ENCODE peak calls at places on chromosomes 3 and 15, in eight cellular contexts. M is right cardiac atrium; R is CD4-positive, CD25-positive, alpha-beta regulatory T cell; E is brain microvascular endothelial cell; I is IMR-90; T is AG04450; W is tibial nerve; D is right lobe of liver. X is an unnamed sample. For H3K27me3, the result is how much of the 10 kb centered on the place peaks cover.

GRCh38 chr15:96350321-96350720 is 19.8 kb downstream of the NR2F2 start:
- DNase-seq in M (no peak), R (no peak), E (no peak), I (no peak), T (no peak), W (no peak), D (no peak), X (no peak)

GRCh38 chr3:72492240-72492639 is 356.0 kb downstream of the SHQ1 start:
- DNase-seq in M (peak), R (no peak), E (peak), I (peak), T (peak), W (peak), D (no peak), X (no peak)

GRCh38 chr3:160784853-160785252 is 28.8 kb downstream of the PPM1L start:
- DNase-seq in M (no peak), R (no peak), E (no peak), I (no peak), T (no peak), W (no peak), D (no peak), X (no peak)

GRCh38 chr15:99440551-99441426 is 125.0 kb upstream of the MEF2A start:
- DNase-seq in M (peak), R (no peak), E (no peak), I (no peak), T (no peak), W (peak), D (no peak), X (no peak)

GRCh38 chr3:148604270-148605085 is 93.2 kb upstream of the AGTR1 start:
- DNase-seq in M (peak), R (no peak), E (peak), I (peak), T (no peak), W (no peak), D (no peak), X (no peak)

GRCh38 chr15:29126821-29127461 is 142.7 kb downstream of the NSMCE3 start:
- DNase-seq in M (no peak), R (no peak), E (no peak), I (no peak), T (no peak), W (no peak), D (peak), X (no peak)

GRCh38 chr15:69499521-69500201 is 47.0 kb downstream of the RPLP1 start:
- DNase-seq in M (peak), R (no peak), E (no peak), I (no peak), T (no peak), W (no peak), D (no peak), X (no peak)

GRCh38 chr3:5226783-5227182 is 39.3 kb downstream of the EDEM1 start:
- DNase-seq in M (no peak), R (no peak), E (no peak), I (peak), T (no peak), W (no peak), D (no peak), X (no peak)

GRCh38 chr3:159007331-159007730 is 205.5 kb downstream of the MFSD1 start:
- DNase-seq in M (no peak), R (no peak), E (no peak), I (no peak), T (no peak), W (no peak), D (no peak), X (no peak)

GRCh38 chr3:159001711-159002110 is 199.9 kb downstream of the MFSD1 start:
- DNase-seq in M (no peak), R (no peak), E (no peak), I (no peak), T (no peak), W (no peak), D (no peak), X (no peak)

GRCh38 chr3:159005148-159005547 is 203.3 kb downstream of the MFSD1 start:
- DNase-seq in M (no peak), R (no peak), E (no peak), I (no peak), T (no peak), W (no peak), D (no peak), X (no peak)
- H3K27ac ChIP-seq in M (no peak), R (no peak), E (no peak), I (no peak), T (no peak), W (no peak), D (no peak), X (no peak)

GRCh38 chr15:60009124-60009523 is 5.0 kb downstream of the FOXB1 start:
- DNase-seq in M (no peak), R (no peak), E (no peak), I (no peak), T (no peak), W (no peak), D (no peak), X (no peak)
- H3K27me3 ChIP-seq in M (under half), R (half or more), E (half or more), I (half or more), T (half or more), W (half or more), D (half or more), X (half or more)

GRCh38 chr3:115098354-115099073 is 48.6 kb downstream of the ZBTB20 start:
- DNase-seq in M (no peak), R (no peak), E (no peak), I (no peak), T (no peak), W (no peak), D (no peak), X (no peak)
- H3K4me3 ChIP-seq in M (peak), R (no peak), E (no peak), I (no peak), T (no peak), W (peak), D (no peak), X (no peak)

DNA sequence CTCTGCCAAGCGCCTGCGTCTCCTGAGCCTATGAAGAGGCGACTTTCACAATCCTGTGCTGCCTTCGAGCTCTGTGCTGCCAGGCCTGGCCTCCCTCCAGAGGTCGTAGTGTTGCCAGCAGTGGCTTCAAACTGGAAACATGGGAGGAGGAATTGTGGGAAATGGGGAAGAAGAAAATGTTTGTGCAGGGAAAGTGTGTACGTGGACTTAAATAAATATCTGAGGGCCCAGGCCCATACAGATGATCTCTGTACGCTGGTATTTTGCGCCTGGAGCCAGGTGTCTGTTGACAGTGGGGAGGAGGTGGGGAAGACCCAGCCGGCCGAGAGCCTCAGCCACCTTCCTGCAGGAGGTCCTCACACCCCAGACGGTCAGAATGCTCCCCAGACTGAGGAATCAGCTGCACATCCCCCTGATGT is 44.6 kb downstream of the ZBTB38 start:
- DNase-seq in M (peak), R (peak), E (no peak), I (peak), T (peak), W (peak), D (peak), X (no peak)
- H3K27ac ChIP-seq in M (peak), R (peak), E (peak), I (peak), T (peak), W (peak), D (peak), X (peak)

DNA sequence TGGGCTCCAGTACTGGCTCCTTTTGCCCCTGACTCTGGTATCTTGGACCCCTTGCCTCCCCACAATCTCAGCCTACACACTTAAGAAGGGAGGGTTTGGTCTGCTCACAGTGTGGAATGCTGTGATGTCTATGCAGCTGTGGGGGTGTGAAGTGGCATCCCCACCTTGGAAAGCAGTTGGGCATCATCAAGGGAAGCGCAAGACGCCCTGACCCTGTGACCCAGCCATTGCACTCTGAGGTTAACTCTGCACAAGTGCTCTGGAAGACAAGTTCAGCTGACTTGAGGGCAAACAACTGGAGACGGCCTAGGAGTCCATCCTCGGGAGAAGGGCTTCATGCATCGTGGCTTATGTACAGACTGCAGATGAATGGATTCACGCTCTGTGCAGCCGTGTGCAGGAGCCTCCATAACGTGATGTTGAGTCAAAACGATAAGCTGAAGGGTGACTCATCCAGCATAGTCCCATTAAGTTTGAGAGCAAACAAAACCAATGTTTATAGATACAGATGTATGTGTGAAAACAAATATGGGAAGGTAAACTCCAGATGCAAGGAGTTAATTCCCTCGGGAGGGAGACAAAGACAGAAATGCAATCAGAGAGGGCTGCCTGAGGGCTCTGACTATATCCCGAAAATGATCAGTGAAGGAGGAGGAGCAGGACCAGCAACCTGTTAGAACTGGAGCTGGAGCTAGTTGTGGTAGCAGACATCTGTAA is 86.8 kb downstream of the LSM3 start:
- DNase-seq in M (no peak), R (no peak), E (peak), I (peak), T (no peak), W (no peak), D (no peak), X (no peak)
- H3K27me3 ChIP-seq in M (under half), R (under half), E (under half), I (under half), T (under half), W (under half), D (under half), X (under half)